ENCODE peak calls at places on chromosomes 4 and X, in nine cellular contexts. U is aorta; I is pancreas; F is left lung; Y is A549; X is lower lobe of right lung; A is tibial artery; K is CD8-positive, alpha-beta T cell; D is fibroblast of lung. T is an unnamed sample.

GRCh38 chr4:27084685-27085356 is 224.2 kb downstream of the STIM2 start:
- DNase-seq in D (peak), U (no peak), K (no peak), Y (peak), X (peak), F (no peak), A (no peak), I (no peak), T (peak)

GRCh38 chrX:54979432-54979831 is 14.6 kb downstream of the PFKFB1 start:
- DNase-seq in F (no peak), K (no peak), I (no peak), U (no peak), Y (no peak), A (no peak), X (no peak), D (no peak), T (no peak)

GRCh38 chr4:168679397-168680176 is 182.7 kb downstream of the PALLD start:
- DNase-seq in A (no peak), D (no peak), K (no peak), I (no peak), X (no peak), Y (peak), F (no peak), U (no peak), T (no peak)

GRCh38 chr4:2318476-2318875 is 56.6 kb upstream of the MXD4 start:
- DNase-seq in F (no peak), A (no peak), I (peak), D (no peak), K (no peak), Y (no peak), U (peak), X (no peak), T (no peak)

GRCh38 chr4:168978001-168978700 is 31.9 kb downstream of the CBR4 start:
- DNase-seq in X (no peak), F (no peak), Y (no peak), A (no peak), I (no peak), D (peak), K (no peak), U (no peak), T (no peak)

GRCh38 chr4:47662975-47663374 is 174.9 kb downstream of the CORIN start:
- DNase-seq in K (peak), X (no peak), Y (no peak), A (no peak), U (no peak), D (no peak), F (no peak), I (no peak), T (no peak)

GRCh38 chrX:153909024-153909979 is 4.8 kb downstream of the AVPR2 start:
- DNase-seq in F (no peak), K (no peak), U (peak), X (no peak), A (no peak), D (no peak), Y (no peak), I (no peak), T (no peak)

GRCh38 chr4:128461300-128462103 is 173.9 kb upstream of the PGRMC2 start:
- DNase-seq in Y (no peak), K (no peak), F (no peak), I (peak), D (peak), X (no peak), U (no peak), A (no peak), T (no peak)

GRCh38 chrX:129655547-129656248 is 942 bp upstream of the APLN start:
- DNase-seq in X (no peak), A (no peak), I (no peak), D (no peak), Y (no peak), U (no peak), K (no peak), F (no peak), T (no peak)

GRCh38 chrX:646228-646495 is 15.6 kb downstream of the SHOX start:
- DNase-seq in U (no peak), A (no peak), Y (no peak), D (no peak), F (no peak), K (no peak), I (no peak), X (no peak), T (no peak)

GRCh38 chrX:18951032-18951431 is 32.9 kb downstream of the PHKA2 start:
- DNase-seq in K (no peak), Y (no peak), X (no peak), I (no peak), A (no peak), F (no peak), D (no peak), U (no peak), T (no peak)

GRCh38 chrX:65407157-65407626 is 127.4 kb downstream of the LAS1L start:
- DNase-seq in X (no peak), D (no peak), I (no peak), F (no peak), Y (no peak), U (no peak), A (no peak), K (no peak), T (no peak)

GRCh38 chrX:151973851-151974335 is 583 bp downstream of the GABRE start:
- DNase-seq in U (peak), I (peak), K (no peak), Y (no peak), A (peak), D (peak), F (peak), X (peak), T (no peak)

GRCh38 chr4:154376461-154376860 is 115.1 kb downstream of the DCHS2 start:
- DNase-seq in I (no peak), Y (no peak), X (no peak), F (no peak), U (no peak), K (no peak), A (no peak), D (no peak), T (no peak)

GRCh38 chr4:85474818-85475630 is at the start of gene ARHGAP24:
- DNase-seq in K (no peak), D (peak), F (peak), U (peak), Y (peak), I (peak), X (peak), A (peak), T (peak)

GRCh38 chrX:11531226-11531625 is 134.5 kb downstream of the ARHGAP6 start:
- DNase-seq in X (no peak), K (no peak), I (no peak), F (no peak), Y (no peak), D (peak), A (no peak), U (no peak), T (no peak)

GRCh38 chr4:88458091-88458740 is 1.3 kb downstream of the HERC5 start:
- DNase-seq in X (no peak), Y (no peak), D (no peak), K (no peak), U (no peak), I (no peak), F (no peak), A (no peak), T (no peak)

GRCh38 chr4:87985097-87985886 is 9.8 kb downstream of the SPP1 start:
- DNase-seq in I (peak), F (peak), A (no peak), K (no peak), D (peak), Y (peak), X (peak), U (peak), T (peak)

GRCh38 chrX:135384161-135384836 is 37.4 kb upstream of the SMIM10L2A start:
- DNase-seq in X (no peak), F (no peak), K (peak), A (no peak), D (no peak), I (no peak), U (no peak), Y (no peak), T (no peak)

GRCh38 chr4:108426493-108426892 is 193.9 kb upstream of the RPL34 start:
- DNase-seq in Y (no peak), D (peak), X (no peak), I (no peak), U (no peak), F (no peak), A (no peak), K (no peak), T (no peak)

GRCh38 chr4:156158747-156159146 is 205.1 kb upstream of the CTSO start:
- DNase-seq in I (no peak), K (no peak), F (no peak), Y (no peak), U (no peak), A (no peak), D (no peak), X (no peak), T (no peak)

GRCh38 chrX:67582436-67582835 is 38.6 kb downstream of the AR start:
- DNase-seq in I (no peak), A (no peak), K (no peak), X (no peak), Y (no peak), U (no peak), F (no peak), D (no peak), T (no peak)

GRCh38 chr4:176011523-176011922 is 54.1 kb upstream of the WDR17 start:
- DNase-seq in F (no peak), I (no peak), Y (no peak), K (no peak), X (no peak), D (peak), U (no peak), A (no peak), T (no peak)

GRCh38 chrX:19602866-19603620 is 87.7 kb upstream of the MAP3K15 start:
- DNase-seq in A (peak), K (no peak), I (no peak), F (no peak), D (peak), Y (peak), U (no peak), X (no peak), T (peak)

GRCh38 chrX:40474205-40474626 is 106.6 kb upstream of the ATP6AP2 start:
- DNase-seq in U (no peak), K (no peak), I (peak), X (peak), D (peak), A (no peak), Y (peak), F (peak), T (no peak)

GRCh38 chrX:15567267-15567666 is 33.5 kb downstream of the ACE2 start:
- DNase-seq in F (no peak), Y (no peak), K (no peak), I (no peak), A (no peak), U (no peak), D (no peak), X (no peak), T (no peak)

GRCh38 chr4:158914178-158914577 is 145.4 kb downstream of the FNIP2 start:
- DNase-seq in F (no peak), X (no peak), I (no peak), U (no peak), Y (peak), A (no peak), K (no peak), D (peak), T (no peak)

GRCh38 chr4:123890889-123891288 is 494.3 kb downstream of the SPRY1 start:
- DNase-seq in U (no peak), F (no peak), X (no peak), K (no peak), D (no peak), A (no peak), Y (no peak), I (no peak), T (no peak)

GRCh38 chr4:82621212-82621611 is 59.4 kb upstream of the TMEM150C start:
- DNase-seq in A (no peak), F (no peak), Y (no peak), U (no peak), X (no peak), I (no peak), K (no peak), D (no peak), T (no peak)

DNA sequence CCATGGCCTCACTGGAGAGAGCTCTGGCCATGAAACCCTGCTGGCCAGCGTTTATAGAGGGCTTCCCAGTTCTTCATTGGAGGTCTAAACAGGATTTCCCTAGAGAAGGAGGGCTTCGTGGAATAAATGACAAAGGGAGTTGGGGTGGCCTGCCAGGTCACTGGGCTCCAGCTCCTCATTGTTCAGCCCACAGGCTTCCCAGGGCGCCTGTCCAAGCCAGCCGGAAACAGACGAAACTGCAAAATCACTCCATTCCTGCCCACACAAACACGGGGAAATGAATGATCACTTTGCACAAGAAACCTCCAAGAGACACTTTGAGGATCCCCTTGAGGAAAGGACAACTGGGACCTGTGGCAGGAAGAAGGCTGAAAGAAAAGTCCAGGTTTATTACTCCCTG is 189.7 kb downstream of the TSPAN5 start:
- DNase-seq in D (peak), I (no peak), Y (no peak), K (no peak), U (peak), A (no peak), X (no peak), F (peak), T (peak)
- H3K27ac ChIP-seq in D (peak), I (no peak), Y (no peak), K (no peak), U (no peak), A (no peak), X (no peak), F (no peak), T (peak)

DNA sequence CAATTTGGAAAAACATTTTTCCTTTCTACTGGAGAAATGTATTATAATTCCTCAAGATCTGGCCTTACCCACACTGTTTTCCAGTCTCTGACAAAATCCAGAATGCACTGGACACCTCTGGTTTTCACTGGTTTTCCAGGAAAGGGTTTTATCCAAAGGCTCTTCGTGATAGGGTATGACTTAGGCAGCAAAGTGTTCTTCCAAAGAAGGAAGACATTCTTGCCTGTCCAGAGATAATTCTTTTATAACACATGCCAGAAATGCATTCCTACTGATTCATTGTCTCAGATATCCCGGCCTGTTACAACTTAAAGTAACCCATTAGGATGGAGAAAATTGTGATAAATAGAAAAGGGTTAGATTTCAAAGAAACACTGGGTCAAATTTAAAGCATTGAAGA is 2343.1 kb downstream of the PCDH7 start:
- DNase-seq in F (no peak), U (no peak), A (no peak), I (no peak), D (peak), X (no peak), Y (no peak), K (no peak), T (no peak)
- H3K27ac ChIP-seq in F (no peak), U (no peak), A (no peak), I (no peak), D (no peak), X (no peak), Y (no peak), K (no peak), T (no peak)

GRCh38 chr4:6259886-6260285 is 9.8 kb upstream of the WFS1 start:
- DNase-seq in X (peak), K (no peak), U (peak), I (no peak), D (no peak), Y (no peak), F (no peak), A (no peak), T (no peak)
- H3K27ac ChIP-seq in X (no peak), K (no peak), U (no peak), I (no peak), D (no peak), Y (no peak), F (no peak), A (no peak), T (peak)

DNA sequence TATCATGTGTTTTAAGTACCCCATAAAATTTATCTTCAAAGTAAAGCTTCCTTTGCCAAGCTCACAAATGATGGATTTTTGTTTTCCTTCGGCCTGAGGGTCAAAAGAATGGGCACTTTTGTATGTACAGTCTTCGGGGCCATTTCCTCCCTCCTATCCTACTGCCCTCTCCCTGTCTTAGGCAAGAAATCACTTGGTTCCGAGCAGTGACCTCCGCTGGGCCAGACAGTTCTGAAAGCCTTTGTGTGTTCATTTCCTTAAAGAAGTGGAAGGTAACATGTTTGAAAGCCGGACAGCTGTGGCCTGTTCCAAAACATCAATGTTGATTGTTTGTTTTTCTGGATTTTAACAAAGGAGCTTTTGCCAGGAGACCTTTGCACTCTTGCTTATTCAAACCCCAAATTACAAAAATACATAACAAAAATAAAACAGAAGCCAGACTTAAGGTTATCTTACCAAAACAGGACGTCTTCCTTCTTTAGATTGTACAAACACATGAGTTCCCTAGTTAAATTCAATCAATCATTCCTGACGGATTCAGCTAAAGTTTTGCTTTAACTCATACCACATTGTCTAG is 110.6 kb upstream of the LIMCH1 start:
- DNase-seq in X (no peak), U (no peak), D (no peak), A (no peak), F (no peak), K (no peak), I (no peak), Y (no peak), T (no peak)
- H3K27ac ChIP-seq in X (peak), U (peak), D (no peak), A (peak), F (peak), K (no peak), I (no peak), Y (peak), T (peak)

DNA sequence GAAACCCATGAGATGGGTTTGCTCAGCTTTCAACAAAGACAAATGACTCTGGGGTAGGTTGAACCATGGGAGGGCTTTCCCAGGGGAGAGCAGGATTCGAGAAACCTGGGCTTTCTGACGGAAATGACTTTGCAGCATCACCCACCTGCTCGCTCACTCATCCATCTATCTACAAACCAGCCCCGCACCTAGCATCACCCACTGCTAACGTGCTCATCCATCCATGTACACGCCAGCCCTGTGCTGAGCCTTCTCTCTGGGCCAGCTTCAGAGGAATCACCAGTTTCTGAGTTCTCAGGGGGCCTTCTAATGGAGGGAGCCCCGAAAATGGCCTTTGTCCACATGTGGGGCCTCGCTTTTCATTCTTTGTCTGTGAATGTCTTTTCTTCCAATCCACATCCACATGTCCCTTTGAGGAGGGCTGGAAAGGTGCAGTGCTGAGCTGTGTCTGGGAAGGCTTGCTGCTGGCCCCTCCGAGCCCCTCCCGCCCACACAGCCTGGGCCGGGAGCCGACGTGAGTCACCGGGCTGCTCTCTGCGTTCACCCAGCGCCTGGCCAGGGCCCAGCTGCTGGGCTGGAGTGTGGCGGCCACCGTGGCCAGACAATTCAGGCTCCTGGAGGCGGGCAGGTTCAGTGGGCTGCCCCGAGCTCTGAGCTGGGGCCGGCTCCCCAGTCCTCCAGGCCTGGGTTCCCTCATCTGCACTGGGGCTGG is 14.7 kb downstream of the SORCS2 start:
- DNase-seq in Y (peak), F (peak), U (peak), A (peak), D (peak), X (peak), I (peak), K (no peak), T (peak)
- H3K27ac ChIP-seq in Y (peak), F (peak), U (peak), A (peak), D (peak), X (peak), I (no peak), K (no peak), T (peak)

GRCh38 chrX:24097741-24098140 is 43.0 kb downstream of the EIF2S3 start:
- DNase-seq in X (no peak), K (no peak), I (no peak), Y (no peak), A (no peak), U (no peak), F (no peak), D (peak), T (no peak)
- H3K27ac ChIP-seq in X (no peak), K (no peak), I (no peak), Y (no peak), A (no peak), U (no peak), F (no peak), D (no peak), T (no peak)

GRCh38 chrX:116238866-116239265 is 68.3 kb downstream of the AGTR2 start:
- DNase-seq in A (no peak), Y (no peak), U (no peak), K (no peak), X (no peak), D (no peak), I (no peak), F (no peak), T (no peak)

GRCh38 chrX:116241001-116241400 is 70.5 kb downstream of the AGTR2 start:
- DNase-seq in K (no peak), A (no peak), D (no peak), U (no peak), X (no peak), I (no peak), Y (no peak), F (no peak), T (no peak)

GRCh38 chrX:116240446-116240845 is 69.9 kb downstream of the AGTR2 start:
- DNase-seq in X (no peak), Y (no peak), D (peak), I (no peak), A (no peak), F (no peak), K (no peak), U (no peak), T (no peak)

GRCh38 chrX:116238093-116238492 is 67.5 kb downstream of the AGTR2 start:
- DNase-seq in X (no peak), A (no peak), I (no peak), F (no peak), U (no peak), D (no peak), K (no peak), Y (no peak), T (no peak)

DNA sequence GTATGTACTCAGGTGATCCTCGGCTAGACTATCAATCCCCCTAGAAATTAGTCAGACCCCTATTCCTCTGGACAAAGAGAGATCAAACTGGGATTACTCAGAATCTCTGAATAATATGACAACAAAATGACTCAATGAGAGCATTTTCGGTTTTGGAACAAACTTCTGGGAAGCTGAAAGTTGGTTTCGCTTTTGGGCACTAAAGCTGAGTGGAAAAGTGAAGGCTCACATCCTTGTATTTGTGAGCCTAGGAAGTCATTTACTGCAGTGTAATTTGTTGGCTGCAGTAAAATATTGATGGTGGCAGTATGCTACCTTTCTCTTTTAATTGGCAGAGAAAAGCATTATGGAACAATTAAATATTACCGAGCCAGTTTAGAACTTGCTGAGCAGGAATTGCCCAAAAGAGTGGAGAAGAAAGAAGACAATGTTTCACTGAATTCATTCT is 69.4 kb downstream of the AGTR2 start:
- DNase-seq in I (no peak), X (no peak), Y (no peak), U (no peak), D (peak), K (no peak), F (no peak), A (no peak), T (no peak)
- H3K27ac ChIP-seq in I (no peak), X (peak), Y (peak), U (no peak), D (no peak), K (no peak), F (peak), A (no peak), T (no peak)

T was measured in caudate nucleus.